ENCODE peak calls at places on chromosome 18, in six cellular contexts. One of them, this sample, is unnamed.
A peak's percentile ranks its signal among the peaks of the same experiment; 100 is the strongest.

GRCh38 chr18:55343396-55344073 is 244.5 kb downstream of the TCF4 start:
- DNase-seq in endothelial cell of umbilical vein: peak; percentile 46
- DNase-seq in K562: peak; percentile 9
- DNase-seq in GM12878: no peak
- DNase-seq in A549: peak; percentile 6
- DNase-seq in HepG2: no peak
- DNase-seq in this sample: peak; percentile 6

GRCh38 chr18:30150466-30151019 is 892.0 kb downstream of the DSC3 start:
- DNase-seq in K562: no peak
- DNase-seq in HepG2: no peak
- DNase-seq in A549: no peak
- DNase-seq in GM12878: no peak
- DNase-seq in endothelial cell of umbilical vein: no peak
- DNase-seq in this sample: no peak

GRCh38 chr18:3450358-3451107 is 561 bp downstream of the TGIF1 start:
- DNase-seq in HepG2: no peak
- DNase-seq in K562: peak; percentile 38
- DNase-seq in endothelial cell of umbilical vein: peak; percentile 85
- DNase-seq in GM12878: no peak
- DNase-seq in A549: peak; percentile 72
- DNase-seq in this sample: peak; percentile 56

GRCh38 chr18:79542876-79543750 is 136.5 kb upstream of the CTDP1 start:
- DNase-seq in GM12878: no peak
- DNase-seq in HepG2: no peak
- DNase-seq in A549: no peak
- DNase-seq in endothelial cell of umbilical vein: no peak
- DNase-seq in K562: no peak
- DNase-seq in this sample: no peak

GRCh38 chr18:12011962-12012549 is 30.7 kb downstream of the IMPA2 start:
- DNase-seq in HepG2: no peak
- DNase-seq in endothelial cell of umbilical vein: no peak
- DNase-seq in GM12878: no peak
- DNase-seq in A549: no peak
- DNase-seq in K562: no peak
- DNase-seq in this sample: no peak

GRCh38 chr18:50143295-50143694 is 51.7 kb downstream of the MYO5B start:
- DNase-seq in K562: no peak
- DNase-seq in A549: no peak
- DNase-seq in endothelial cell of umbilical vein: no peak
- DNase-seq in GM12878: no peak
- DNase-seq in HepG2: no peak
- DNase-seq in this sample: no peak

GRCh38 chr18:67845035-67845434 is 328.5 kb upstream of the DSEL start:
- DNase-seq in A549: no peak
- DNase-seq in HepG2: no peak
- DNase-seq in GM12878: no peak
- DNase-seq in K562: no peak
- DNase-seq in endothelial cell of umbilical vein: peak; percentile 2
- DNase-seq in this sample: no peak

GRCh38 chr18:9058426-9058825 is 44.1 kb upstream of the NDUFV2 start:
- DNase-seq in K562: no peak
- DNase-seq in GM12878: no peak
- DNase-seq in A549: no peak
- DNase-seq in endothelial cell of umbilical vein: no peak
- DNase-seq in HepG2: no peak
- DNase-seq in this sample: no peak

GRCh38 chr18:24395049-24395780 is 2.4 kb downstream of the OSBPL1A start:
- DNase-seq in A549: no peak
- DNase-seq in K562: no peak
- DNase-seq in GM12878: no peak
- DNase-seq in HepG2: no peak
- DNase-seq in endothelial cell of umbilical vein: no peak
- DNase-seq in this sample: peak; percentile 11

GRCh38 chr18:60508108-60508507 is 135.5 kb upstream of the MC4R start:
- DNase-seq in A549: no peak
- DNase-seq in K562: no peak
- DNase-seq in GM12878: no peak
- DNase-seq in endothelial cell of umbilical vein: no peak
- DNase-seq in HepG2: no peak
- DNase-seq in this sample: no peak

GRCh38 chr18:79630266-79631095 is 49.1 kb upstream of the CTDP1 start:
- DNase-seq in K562: no peak
- DNase-seq in A549: no peak
- DNase-seq in GM12878: no peak
- DNase-seq in HepG2: no peak
- DNase-seq in endothelial cell of umbilical vein: no peak
- DNase-seq in this sample: peak; percentile 64

GRCh38 chr18:8503287-8503686 is 106.0 kb upstream of the RAB12 start:
- DNase-seq in HepG2: no peak
- DNase-seq in GM12878: no peak
- DNase-seq in endothelial cell of umbilical vein: no peak
- DNase-seq in K562: no peak
- DNase-seq in A549: no peak
- DNase-seq in this sample: no peak

GRCh38 chr18:58788470-58788869 is 76.2 kb upstream of the ZNF532 start:
- DNase-seq in K562: no peak
- DNase-seq in HepG2: no peak
- DNase-seq in A549: no peak
- DNase-seq in GM12878: no peak
- DNase-seq in endothelial cell of umbilical vein: no peak
- DNase-seq in this sample: no peak

GRCh38 chr18:9765505-9765904 is 57.4 kb downstream of the RAB31 start:
- DNase-seq in endothelial cell of umbilical vein: no peak
- DNase-seq in K562: no peak
- DNase-seq in A549: no peak
- DNase-seq in HepG2: peak; percentile 45
- DNase-seq in GM12878: no peak
- DNase-seq in this sample: no peak

DNA sequence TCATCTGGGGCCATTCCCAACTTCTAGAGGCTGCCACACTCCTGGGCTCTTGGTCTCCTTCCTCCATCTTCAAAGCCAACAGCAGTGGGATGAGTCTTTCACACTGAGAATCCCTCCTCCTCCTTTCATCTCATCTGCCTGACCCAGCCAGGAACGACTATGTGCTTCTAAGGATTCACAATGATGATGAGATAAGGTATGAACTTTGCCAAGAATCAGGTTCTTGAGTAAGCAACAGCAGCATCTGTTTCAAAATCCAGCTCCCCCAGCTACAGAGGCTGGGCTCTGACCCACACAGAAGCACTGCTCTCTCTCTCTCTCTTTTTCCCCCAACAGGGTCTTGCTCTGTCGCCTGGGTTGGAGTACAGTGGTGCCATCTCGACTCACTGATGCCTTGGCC is 46.4 kb downstream of the TIMM21 start:
- DNase-seq in endothelial cell of umbilical vein: no peak
- DNase-seq in GM12878: no peak
- DNase-seq in A549: no peak
- DNase-seq in HepG2: no peak
- DNase-seq in K562: no peak
- DNase-seq in this sample: no peak
- TF ChIP-seq MYC in endothelial cell of umbilical vein: no peak
- TF ChIP-seq MYC in GM12878: no peak
- TF ChIP-seq MYC in A549: no peak
- TF ChIP-seq MYC in HepG2: no peak
- TF ChIP-seq MYC in K562: no peak
- TF ChIP-seq MYC in this sample: no peak

DNA sequence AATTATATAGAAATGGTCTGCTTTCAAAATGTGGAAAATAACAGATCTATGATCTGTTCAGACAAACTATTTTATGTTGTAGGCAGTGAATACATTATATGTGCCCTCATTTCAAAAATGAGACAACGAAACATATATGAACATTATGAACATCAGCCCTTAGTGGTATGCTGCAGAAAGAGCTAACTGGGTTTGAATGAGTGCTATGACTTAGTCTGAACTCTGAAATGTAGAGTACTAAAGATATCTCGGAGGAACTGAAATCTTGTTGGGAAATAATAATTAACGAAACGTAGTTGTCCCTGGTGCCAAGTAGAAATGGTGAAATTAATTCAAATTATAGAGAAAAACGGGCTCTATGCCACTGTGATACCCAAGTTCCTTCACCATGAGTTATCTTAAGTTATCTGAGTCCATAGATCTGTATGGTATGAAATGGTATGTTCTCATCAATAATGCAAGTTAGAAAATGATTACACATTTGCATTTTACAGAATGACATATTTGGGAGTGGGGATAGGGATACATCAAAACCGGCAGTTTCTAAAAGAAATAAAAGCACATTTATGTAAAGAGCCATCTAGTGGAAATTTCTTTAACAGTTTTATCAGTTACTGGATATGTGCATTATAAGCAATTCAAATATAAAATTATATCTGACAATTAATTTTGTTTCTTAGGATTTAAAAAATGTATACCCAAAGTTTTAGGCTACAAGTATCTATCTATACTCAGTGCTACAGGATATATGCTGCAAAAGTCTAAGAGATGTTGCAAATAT is 26.7 kb downstream of the STARD6 start:
- DNase-seq in endothelial cell of umbilical vein: no peak
- DNase-seq in A549: no peak
- DNase-seq in K562: no peak
- DNase-seq in HepG2: no peak
- DNase-seq in GM12878: no peak
- DNase-seq in this sample: no peak
- TF ChIP-seq CTCF in endothelial cell of umbilical vein: no peak
- TF ChIP-seq CTCF in A549: peak; percentile 22
- TF ChIP-seq CTCF in K562: no peak
- TF ChIP-seq CTCF in HepG2: no peak
- TF ChIP-seq CTCF in GM12878: no peak
- TF ChIP-seq CTCF in this sample: no peak

DNA sequence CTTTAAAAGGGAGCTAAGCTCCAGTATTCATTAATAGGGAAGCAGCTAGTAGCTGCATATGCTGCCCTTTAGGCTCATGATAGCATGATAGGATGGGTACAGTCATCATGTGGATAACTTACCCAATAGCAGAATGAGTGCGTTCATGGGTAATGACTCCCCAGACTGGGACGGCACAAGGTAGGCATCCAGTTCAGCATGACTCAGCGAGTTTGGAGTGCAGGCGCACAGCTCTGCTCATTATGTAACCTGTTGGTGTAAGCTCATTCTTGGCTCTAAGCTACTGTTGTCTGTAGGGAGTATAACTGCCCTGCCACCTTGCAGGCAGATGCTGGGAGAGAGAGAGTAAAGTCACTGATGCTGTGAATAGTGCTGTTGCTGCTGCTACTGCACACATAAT is 209.2 kb upstream of the SYT4 start:
- DNase-seq in endothelial cell of umbilical vein: no peak
- DNase-seq in K562: no peak
- DNase-seq in GM12878: no peak
- DNase-seq in HepG2: no peak
- DNase-seq in A549: peak; percentile 44
- DNase-seq in this sample: peak; percentile 37
- TF ChIP-seq MYC in endothelial cell of umbilical vein: no peak
- TF ChIP-seq MYC in K562: no peak
- TF ChIP-seq MYC in GM12878: no peak
- TF ChIP-seq MYC in HepG2: no peak
- TF ChIP-seq MYC in A549: no peak
- TF ChIP-seq MYC in this sample: no peak

GRCh38 chr18:48295586-48296311 is 113.4 kb downstream of the ZBTB7C start:
- DNase-seq in K562: no peak
- DNase-seq in GM12878: no peak
- DNase-seq in A549: no peak
- DNase-seq in HepG2: peak; percentile 3
- DNase-seq in endothelial cell of umbilical vein: no peak
- DNase-seq in this sample: peak; percentile 36
- TF ChIP-seq CTCF in K562: peak; percentile 37
- TF ChIP-seq CTCF in GM12878: no peak
- TF ChIP-seq CTCF in A549: peak; percentile 6
- TF ChIP-seq CTCF in HepG2: peak; percentile 39
- TF ChIP-seq CTCF in endothelial cell of umbilical vein: no peak
- TF ChIP-seq CTCF in this sample: peak; percentile 16

GRCh38 chr18:46334200-46334553 is 230.0 kb downstream of the HAUS1 start:
- DNase-seq in A549: no peak
- DNase-seq in HepG2: no peak
- DNase-seq in GM12878: no peak
- DNase-seq in K562: no peak
- DNase-seq in endothelial cell of umbilical vein: no peak
- DNase-seq in this sample: no peak

GRCh38 chr18:46332956-46333355 is 228.8 kb downstream of the HAUS1 start:
- DNase-seq in HepG2: no peak
- DNase-seq in endothelial cell of umbilical vein: no peak
- DNase-seq in GM12878: no peak
- DNase-seq in A549: no peak
- DNase-seq in K562: no peak
- DNase-seq in this sample: no peak

GRCh38 chr18:46332286-46332801 is 228.2 kb downstream of the HAUS1 start:
- DNase-seq in K562: no peak
- DNase-seq in HepG2: no peak
- DNase-seq in A549: no peak
- DNase-seq in GM12878: no peak
- DNase-seq in endothelial cell of umbilical vein: no peak
- DNase-seq in this sample: no peak

GRCh38 chr18:46335551-46336059 is 231.4 kb downstream of the HAUS1 start:
- DNase-seq in K562: no peak
- DNase-seq in A549: no peak
- DNase-seq in HepG2: no peak
- DNase-seq in GM12878: no peak
- DNase-seq in endothelial cell of umbilical vein: no peak
- DNase-seq in this sample: peak; percentile 85

GRCh38 chr18:46333371-46334199 is 229.4 kb downstream of the HAUS1 start:
- DNase-seq in K562: no peak
- DNase-seq in A549: peak; percentile 31
- DNase-seq in GM12878: no peak
- DNase-seq in HepG2: no peak
- DNase-seq in endothelial cell of umbilical vein: no peak
- DNase-seq in this sample: peak; percentile 51
- TF ChIP-seq MYC in K562: no peak
- TF ChIP-seq MYC in A549: no peak
- TF ChIP-seq MYC in GM12878: no peak
- TF ChIP-seq MYC in HepG2: no peak
- TF ChIP-seq MYC in endothelial cell of umbilical vein: no peak
- TF ChIP-seq MYC in this sample: no peak

GRCh38 chr18:75827781-75828274 is 400.3 kb upstream of the SMIM21 start:
- DNase-seq in A549: no peak
- DNase-seq in K562: no peak
- DNase-seq in GM12878: no peak
- DNase-seq in endothelial cell of umbilical vein: no peak
- DNase-seq in HepG2: no peak
- DNase-seq in this sample: no peak

GRCh38 chr18:75828379-75828778 is 400.9 kb upstream of the SMIM21 start:
- DNase-seq in K562: no peak
- DNase-seq in endothelial cell of umbilical vein: no peak
- DNase-seq in A549: no peak
- DNase-seq in HepG2: no peak
- DNase-seq in GM12878: no peak
- DNase-seq in this sample: no peak

GRCh38 chr18:75831960-75832359 is 404.5 kb upstream of the SMIM21 start:
- DNase-seq in endothelial cell of umbilical vein: no peak
- DNase-seq in A549: no peak
- DNase-seq in K562: no peak
- DNase-seq in GM12878: no peak
- DNase-seq in HepG2: peak; percentile 22
- DNase-seq in this sample: no peak

GRCh38 chr18:75836516-75836915 is 409.0 kb upstream of the SMIM21 start:
- DNase-seq in GM12878: no peak
- DNase-seq in HepG2: no peak
- DNase-seq in A549: no peak
- DNase-seq in endothelial cell of umbilical vein: no peak
- DNase-seq in K562: no peak
- DNase-seq in this sample: no peak

GRCh38 chr18:75830848-75831247 is 403.3 kb upstream of the SMIM21 start:
- DNase-seq in GM12878: no peak
- DNase-seq in A549: no peak
- DNase-seq in K562: no peak
- DNase-seq in HepG2: no peak
- DNase-seq in endothelial cell of umbilical vein: no peak
- DNase-seq in this sample: no peak
- TF ChIP-seq CTCF in GM12878: no peak
- TF ChIP-seq CTCF in A549: no peak
- TF ChIP-seq CTCF in K562: no peak
- TF ChIP-seq CTCF in HepG2: no peak
- TF ChIP-seq CTCF in endothelial cell of umbilical vein: no peak
- TF ChIP-seq CTCF in this sample: no peak

GRCh38 chr18:32714571-32715148 is 58.2 kb downstream of the KLHL14 start:
- DNase-seq in A549: peak; percentile 56
- DNase-seq in K562: peak; percentile 8
- DNase-seq in GM12878: peak; percentile 12
- DNase-seq in endothelial cell of umbilical vein: peak; percentile 81
- DNase-seq in HepG2: peak; percentile 79
- DNase-seq in this sample: peak; percentile 69
- TF ChIP-seq MYC in A549: no peak
- TF ChIP-seq MYC in K562: no peak
- TF ChIP-seq MYC in GM12878: no peak
- TF ChIP-seq MYC in endothelial cell of umbilical vein: no peak
- TF ChIP-seq MYC in HepG2: no peak
- TF ChIP-seq MYC in this sample: no peak

This sample was measured in NB4.